ENCODE peak calls at places on chromosome 1, in ten cellular contexts. V, D, X, Y, C, O, M, B, U and W are unnamed samples.
A peak's percentile ranks its signal among the peaks of the same experiment; 100 is the strongest.

GRCh38 chr1:221174598-221174997 is 295.4 kb downstream of the HLX start:
- DNase-seq in V (peak; percentile 36), D (no peak), X (no peak), Y (no peak), C (peak; percentile 73), O (no peak), M (peak; percentile 8), B (no peak), U (no peak), W (no peak)

GRCh38 chr1:41830711-41831110 is 88.0 kb downstream of the HIVEP3 start:
- DNase-seq in V (no peak), D (no peak), X (no peak), Y (no peak), C (no peak), O (no peak), M (no peak), B (no peak), U (no peak), W (no peak)

GRCh38 chr1:21680918-21681317 is 11.8 kb upstream of the RAP1GAP start:
- DNase-seq in V (no peak), D (no peak), X (no peak), Y (peak; percentile 47), C (no peak), O (peak; percentile 48), M (no peak), B (no peak), U (peak; percentile 61), W (no peak)

GRCh38 chr1:75426688-75427087 is 184.2 kb downstream of the SLC44A5 start:
- DNase-seq in V (no peak), D (no peak), X (no peak), Y (no peak), C (no peak), O (no peak), M (no peak), B (no peak), U (no peak), W (no peak)

GRCh38 chr1:107952989-107953388 is 12.0 kb downstream of the VAV3 start:
- DNase-seq in V (no peak), D (no peak), X (no peak), Y (no peak), C (no peak), O (no peak), M (no peak), B (no peak), U (no peak), W (no peak)

GRCh38 chr1:205456383-205456867 is 580 bp upstream of the BLACAT1 start:
- DNase-seq in V (no peak), D (no peak), X (no peak), Y (no peak), C (no peak), O (no peak), M (no peak), B (no peak), U (no peak), W (no peak)

GRCh38 chr1:208209896-208210589 is 34.1 kb downstream of the PLXNA2 start:
- DNase-seq in V (no peak), D (no peak), X (no peak), Y (no peak), C (no peak), O (no peak), M (no peak), B (no peak), U (no peak), W (no peak)

GRCh38 chr1:223811634-223812101 is 34.1 kb downstream of the TP53BP2 start:
- DNase-seq in V (no peak), D (no peak), X (no peak), Y (peak; percentile 50), C (no peak), O (peak; percentile 79), M (no peak), B (no peak), U (no peak), W (no peak)

GRCh38 chr1:162136760-162137537 is 67.5 kb downstream of the NOS1AP start:
- DNase-seq in V (no peak), D (peak; percentile 68), X (no peak), Y (peak; percentile 76), C (no peak), O (peak; percentile 91), M (no peak), B (no peak), U (peak; percentile 47), W (no peak)

GRCh38 chr1:8567146-8567545 is 249.2 kb downstream of the SLC45A1 start:
- DNase-seq in V (no peak), D (no peak), X (no peak), Y (no peak), C (no peak), O (peak; percentile 23), M (no peak), B (no peak), U (no peak), W (no peak)

GRCh38 chr1:223733898-223734852 is 21.8 kb downstream of the CAPN2 start:
- DNase-seq in V (peak; percentile 69), D (no peak), X (peak; percentile 75), Y (no peak), C (no peak), O (no peak), M (no peak), B (no peak), U (no peak), W (no peak)

GRCh38 chr1:155932487-155932886 is 1.7 kb downstream of the KHDC4 start:
- DNase-seq in V (no peak), D (no peak), X (no peak), Y (no peak), C (no peak), O (peak; percentile 78), M (no peak), B (no peak), U (no peak), W (no peak)

GRCh38 chr1:155933591-155934096 is 569 bp downstream of the KHDC4 start:
- DNase-seq in V (no peak), D (no peak), X (no peak), Y (no peak), C (no peak), O (no peak), M (no peak), B (no peak), U (no peak), W (no peak)

GRCh38 chr1:155932085-155932484 is 2.1 kb downstream of the KHDC4 start:
- DNase-seq in V (no peak), D (no peak), X (no peak), Y (no peak), C (no peak), O (peak; percentile 63), M (no peak), B (no peak), U (no peak), W (no peak)

GRCh38 chr1:155934933-155935590 is 849 bp upstream of the KHDC4 start:
- DNase-seq in V (no peak), D (no peak), X (no peak), Y (no peak), C (no peak), O (no peak), M (no peak), B (no peak), U (no peak), W (no peak)

GRCh38 chr1:155934097-155934932 is at the start of gene KHDC4:
- DNase-seq in V (peak; percentile 97), D (peak; percentile 97), X (peak; percentile 97), Y (peak; percentile 97), C (peak; percentile 95), O (peak; percentile 100), M (peak; percentile 79), B (peak; percentile 97), U (peak; percentile 98), W (peak; percentile 88)
- TF ChIP-seq CTCF in V (no peak), D (no peak), X (no peak), Y (no peak), C (peak; percentile 31), O (no peak), M (no peak), B (peak; percentile 32), U (peak; percentile 29), W (no peak)

DNA sequence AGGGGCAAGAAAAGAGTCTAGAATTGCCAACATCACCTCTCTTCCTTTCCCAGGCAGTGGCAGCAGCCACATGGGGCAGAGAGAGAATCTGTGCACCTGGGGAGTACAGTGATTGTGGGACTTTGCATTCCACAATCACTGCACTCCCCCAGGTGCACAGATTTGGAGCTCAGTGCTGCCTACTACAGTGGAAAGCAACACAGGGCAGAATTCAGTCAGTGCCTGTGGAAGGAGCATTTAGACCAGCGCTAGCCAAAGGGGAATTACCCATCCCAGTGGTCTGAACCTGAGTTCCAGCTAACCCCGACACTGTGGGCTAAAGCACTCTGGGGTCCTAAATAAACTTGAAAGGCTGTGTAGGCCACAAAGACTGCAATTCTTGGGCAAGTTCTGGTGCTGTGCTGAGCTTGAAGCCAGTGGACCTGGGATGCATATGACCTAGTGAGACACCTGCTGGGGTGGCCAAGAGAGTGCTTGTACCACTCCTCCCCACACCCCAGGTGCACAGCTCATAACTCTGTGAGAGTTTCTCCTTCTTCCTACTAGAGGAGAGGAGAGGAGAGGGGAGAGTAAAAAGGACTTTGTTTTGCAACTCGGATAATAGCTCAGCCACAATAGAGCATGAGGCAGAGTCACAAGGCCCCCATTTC is 50.3 kb downstream of the NUP210L start:
- DNase-seq in V (no peak), D (no peak), X (no peak), Y (no peak), C (no peak), O (no peak), M (no peak), B (no peak), U (no peak), W (no peak)
- TF ChIP-seq CTCF in V (no peak), D (no peak), X (no peak), Y (no peak), C (no peak), O (no peak), M (no peak), B (no peak), U (no peak), W (no peak)

DNA sequence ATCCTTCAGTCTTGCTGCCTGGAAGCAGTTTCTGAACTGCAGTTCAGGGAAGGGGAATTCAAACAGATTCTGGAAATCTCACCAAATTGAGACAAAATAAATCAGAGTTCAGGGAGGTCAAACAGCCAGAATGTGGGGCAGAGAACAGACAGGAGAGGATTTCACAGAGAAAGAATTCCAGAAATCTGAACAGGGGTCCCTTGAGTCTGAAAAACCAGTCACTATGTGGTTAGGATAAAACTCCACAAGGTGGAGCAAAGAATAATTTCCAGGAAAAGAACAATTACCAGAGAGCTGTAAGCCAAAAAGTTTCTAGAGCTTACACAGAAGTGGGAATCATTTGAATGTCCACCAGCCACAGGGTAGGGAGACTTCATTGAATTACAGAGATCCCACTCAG is 84.7 kb downstream of the URB2 start:
- DNase-seq in V (no peak), D (no peak), X (no peak), Y (no peak), C (no peak), O (no peak), M (no peak), B (no peak), U (no peak), W (no peak)
- TF ChIP-seq CTCF in V (no peak), D (peak; percentile 19), X (no peak), Y (peak; percentile 32), C (no peak), O (peak; percentile 46), M (peak; percentile 26), B (no peak), U (no peak), W (no peak)

DNA sequence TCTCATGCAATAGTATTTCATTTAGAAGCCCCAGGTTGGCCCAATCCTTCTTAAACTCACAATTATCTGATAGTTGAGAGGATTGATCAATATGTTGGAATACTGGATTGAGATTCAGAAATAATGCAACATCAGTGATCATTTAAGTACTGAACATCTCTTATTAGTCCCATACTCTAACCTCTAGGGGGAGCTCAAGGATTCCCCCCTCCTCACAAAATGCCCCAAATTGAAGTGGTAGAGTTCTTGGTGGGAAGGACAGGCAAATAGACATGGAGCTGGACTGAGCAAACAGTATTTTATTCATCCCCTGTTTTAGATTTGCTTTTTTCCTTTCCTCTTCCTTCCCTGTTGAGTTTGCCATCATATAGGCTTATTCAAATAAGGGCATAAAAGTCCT is 62.8 kb downstream of the NGF start:
- DNase-seq in V (no peak), D (no peak), X (no peak), Y (no peak), C (no peak), O (peak; percentile 52), M (no peak), B (no peak), U (no peak), W (no peak)
- TF ChIP-seq CTCF in V (no peak), D (peak; percentile 10), X (no peak), Y (peak; percentile 70), C (peak; percentile 50), O (peak; percentile 79), M (peak; percentile 54), B (no peak), U (peak; percentile 39), W (peak; percentile 63)